ENCODE peak calls at places on chromosomes 1 and 21, in eight cellular contexts. One of them, this sample, is unnamed.

GRCh38 chr1:38102576-38102975 is 56.0 kb upstream of the POU3F1 start:
- DNase-seq in stomach: no peak
- DNase-seq in tibial artery: no peak
- DNase-seq in breast epithelium: no peak
- DNase-seq in adrenal gland: no peak
- DNase-seq in colonic mucosa: no peak
- DNase-seq in transverse colon: no peak
- DNase-seq in cardiac muscle cell: no peak
- DNase-seq in this sample: no peak

GRCh38 chr1:203536981-203537455 is 43.1 kb downstream of the OPTC start:
- DNase-seq in transverse colon: peak; percentile 23
- DNase-seq in adrenal gland: peak; percentile 62
- DNase-seq in colonic mucosa: no peak
- DNase-seq in cardiac muscle cell: peak; percentile 94
- DNase-seq in breast epithelium: no peak
- DNase-seq in tibial artery: peak; percentile 63
- DNase-seq in stomach: peak; percentile 79
- DNase-seq in this sample: no peak

GRCh38 chr1:223332997-223333396 is 31.0 kb downstream of the SUSD4 start:
- DNase-seq in stomach: no peak
- DNase-seq in cardiac muscle cell: no peak
- DNase-seq in adrenal gland: no peak
- DNase-seq in breast epithelium: no peak
- DNase-seq in tibial artery: no peak
- DNase-seq in transverse colon: no peak
- DNase-seq in colonic mucosa: no peak
- DNase-seq in this sample: no peak

GRCh38 chr1:183807549-183808168 is 2.7 kb downstream of the RGL1 start:
- DNase-seq in cardiac muscle cell: peak; percentile 33
- DNase-seq in breast epithelium: no peak
- DNase-seq in tibial artery: peak; percentile 28
- DNase-seq in stomach: no peak
- DNase-seq in colonic mucosa: no peak
- DNase-seq in transverse colon: peak; percentile 19
- DNase-seq in adrenal gland: no peak
- DNase-seq in this sample: no peak

GRCh38 chr1:111481387-111482221 is 7.8 kb downstream of the C1orf162 start:
- DNase-seq in adrenal gland: peak; percentile 92
- DNase-seq in transverse colon: peak; percentile 79
- DNase-seq in stomach: peak; percentile 77
- DNase-seq in breast epithelium: no peak
- DNase-seq in colonic mucosa: peak; percentile 80
- DNase-seq in tibial artery: peak; percentile 80
- DNase-seq in cardiac muscle cell: peak; percentile 82
- DNase-seq in this sample: no peak

GRCh38 chr1:17420361-17420760 is 19.1 kb downstream of the RCC2 start:
- DNase-seq in colonic mucosa: no peak
- DNase-seq in adrenal gland: no peak
- DNase-seq in transverse colon: no peak
- DNase-seq in cardiac muscle cell: no peak
- DNase-seq in stomach: no peak
- DNase-seq in tibial artery: no peak
- DNase-seq in breast epithelium: no peak
- DNase-seq in this sample: no peak

GRCh38 chr1:198153103-198153502 is 3.7 kb upstream of the NEK7 start:
- DNase-seq in transverse colon: no peak
- DNase-seq in adrenal gland: no peak
- DNase-seq in breast epithelium: no peak
- DNase-seq in stomach: no peak
- DNase-seq in tibial artery: peak; percentile 80
- DNase-seq in cardiac muscle cell: peak; percentile 72
- DNase-seq in colonic mucosa: no peak
- DNase-seq in this sample: no peak

GRCh38 chr1:197327776-197328364 is 59.8 kb downstream of the CRB1 start:
- DNase-seq in adrenal gland: no peak
- DNase-seq in breast epithelium: no peak
- DNase-seq in cardiac muscle cell: peak; percentile 38
- DNase-seq in stomach: no peak
- DNase-seq in tibial artery: no peak
- DNase-seq in transverse colon: no peak
- DNase-seq in colonic mucosa: no peak
- DNase-seq in this sample: no peak

GRCh38 chr1:10793129-10793651 is 3.3 kb downstream of the CASZ1 start:
- DNase-seq in stomach: peak; percentile 71
- DNase-seq in colonic mucosa: peak; percentile 78
- DNase-seq in adrenal gland: no peak
- DNase-seq in transverse colon: peak; percentile 80
- DNase-seq in tibial artery: no peak
- DNase-seq in cardiac muscle cell: peak; percentile 36
- DNase-seq in breast epithelium: no peak
- DNase-seq in this sample: no peak

GRCh38 chr1:10789392-10790154 is 6.9 kb downstream of the CASZ1 start:
- DNase-seq in tibial artery: no peak
- DNase-seq in breast epithelium: no peak
- DNase-seq in adrenal gland: peak; percentile 68
- DNase-seq in stomach: no peak
- DNase-seq in cardiac muscle cell: no peak
- DNase-seq in colonic mucosa: no peak
- DNase-seq in transverse colon: no peak
- DNase-seq in this sample: no peak

GRCh38 chr1:10790155-10790707 is 6.2 kb downstream of the CASZ1 start:
- DNase-seq in adrenal gland: no peak
- DNase-seq in tibial artery: no peak
- DNase-seq in breast epithelium: no peak
- DNase-seq in cardiac muscle cell: no peak
- DNase-seq in stomach: no peak
- DNase-seq in transverse colon: no peak
- DNase-seq in colonic mucosa: no peak
- DNase-seq in this sample: no peak

GRCh38 chr1:10788592-10789006 is 7.8 kb downstream of the CASZ1 start:
- DNase-seq in stomach: peak; percentile 70
- DNase-seq in tibial artery: no peak
- DNase-seq in transverse colon: peak; percentile 34
- DNase-seq in adrenal gland: peak; percentile 83
- DNase-seq in colonic mucosa: no peak
- DNase-seq in cardiac muscle cell: no peak
- DNase-seq in breast epithelium: no peak
- DNase-seq in this sample: no peak

DNA sequence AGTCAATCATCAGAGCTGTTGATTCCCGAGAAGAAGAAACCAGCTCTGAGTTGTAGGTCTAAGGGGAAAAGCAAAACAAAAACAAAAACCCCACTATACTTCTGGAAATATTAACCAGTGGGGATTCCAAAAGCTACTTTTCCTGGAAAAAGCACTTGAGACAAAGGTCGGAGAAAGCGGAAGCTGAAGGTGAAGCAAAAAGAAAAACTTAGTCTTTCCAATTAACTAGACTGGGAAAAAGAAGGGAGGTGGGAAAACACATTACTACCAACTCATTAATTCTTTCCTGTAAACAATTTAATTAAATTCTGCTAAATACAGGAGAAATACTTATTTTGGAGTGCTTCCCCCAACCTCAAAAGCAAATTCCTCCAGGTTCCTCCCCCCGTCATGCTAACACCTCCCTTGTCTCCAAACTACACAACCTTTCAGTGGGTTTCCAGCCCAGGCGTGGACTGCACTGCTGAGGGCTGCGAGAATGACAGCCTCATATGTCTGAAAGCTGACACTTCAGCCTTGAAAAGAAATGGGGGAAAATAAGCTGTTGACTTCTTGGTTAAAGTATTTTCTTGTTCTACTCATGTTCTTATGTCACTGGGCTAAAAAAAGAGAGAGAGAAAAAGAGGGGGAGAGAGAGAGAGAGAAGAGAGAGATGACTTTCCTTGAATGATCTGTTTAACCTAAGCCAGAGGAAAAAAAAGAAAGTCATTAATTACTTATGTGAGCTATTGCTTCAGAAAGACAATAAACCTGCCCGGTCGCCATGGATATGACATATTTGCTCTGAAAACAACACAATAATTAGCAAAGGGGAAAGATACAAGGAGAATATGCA is 5.1 kb downstream of the CASZ1 start:
- DNase-seq in adrenal gland: no peak
- DNase-seq in colonic mucosa: no peak
- DNase-seq in cardiac muscle cell: no peak
- DNase-seq in stomach: no peak
- DNase-seq in breast epithelium: no peak
- DNase-seq in tibial artery: no peak
- DNase-seq in transverse colon: no peak
- DNase-seq in this sample: no peak
- H3K4me1 ChIP-seq in adrenal gland: peaks cover 15% of the 10 kb centered on the region
- H3K4me1 ChIP-seq in colonic mucosa: no peaks in the 10 kb centered on the region
- H3K4me1 ChIP-seq in cardiac muscle cell: peaks cover 59% of the 10 kb centered on the region
- H3K4me1 ChIP-seq in stomach: peaks cover 44% of the 10 kb centered on the region
- H3K4me1 ChIP-seq in breast epithelium: peaks cover 10% of the 10 kb centered on the region
- H3K4me1 ChIP-seq in tibial artery: no peaks in the 10 kb centered on the region
- H3K4me1 ChIP-seq in transverse colon: peaks cover 36% of the 10 kb centered on the region
- H3K4me1 ChIP-seq in this sample: peaks cover 81% of the 10 kb centered on the region

GRCh38 chr1:1889847-1890505 is 911 bp downstream of the GNB1 start:
- DNase-seq in colonic mucosa: peak; percentile 62
- DNase-seq in breast epithelium: no peak
- DNase-seq in cardiac muscle cell: peak; percentile 61
- DNase-seq in transverse colon: peak; percentile 52
- DNase-seq in tibial artery: peak; percentile 69
- DNase-seq in adrenal gland: no peak
- DNase-seq in stomach: peak; percentile 62
- DNase-seq in this sample: no peak

GRCh38 chr1:1892079-1892762 is 1.3 kb upstream of the GNB1 start:
- DNase-seq in adrenal gland: no peak
- DNase-seq in breast epithelium: no peak
- DNase-seq in transverse colon: no peak
- DNase-seq in stomach: no peak
- DNase-seq in tibial artery: no peak
- DNase-seq in colonic mucosa: no peak
- DNase-seq in cardiac muscle cell: no peak
- DNase-seq in this sample: no peak

GRCh38 chr1:1890506-1891348 is at the start of gene GNB1:
- DNase-seq in tibial artery: peak; percentile 80
- DNase-seq in stomach: peak; percentile 91
- DNase-seq in adrenal gland: peak; percentile 90
- DNase-seq in cardiac muscle cell: peak; percentile 93
- DNase-seq in breast epithelium: peak; percentile 81
- DNase-seq in colonic mucosa: peak; percentile 86
- DNase-seq in transverse colon: peak; percentile 91
- DNase-seq in this sample: no peak

GRCh38 chr1:1891349-1892078 is 627 bp upstream of the GNB1 start:
- DNase-seq in breast epithelium: no peak
- DNase-seq in transverse colon: peak; percentile 83
- DNase-seq in stomach: peak; percentile 75
- DNase-seq in cardiac muscle cell: peak; percentile 63
- DNase-seq in adrenal gland: no peak
- DNase-seq in tibial artery: peak; percentile 77
- DNase-seq in colonic mucosa: peak; percentile 87
- DNase-seq in this sample: no peak

DNA sequence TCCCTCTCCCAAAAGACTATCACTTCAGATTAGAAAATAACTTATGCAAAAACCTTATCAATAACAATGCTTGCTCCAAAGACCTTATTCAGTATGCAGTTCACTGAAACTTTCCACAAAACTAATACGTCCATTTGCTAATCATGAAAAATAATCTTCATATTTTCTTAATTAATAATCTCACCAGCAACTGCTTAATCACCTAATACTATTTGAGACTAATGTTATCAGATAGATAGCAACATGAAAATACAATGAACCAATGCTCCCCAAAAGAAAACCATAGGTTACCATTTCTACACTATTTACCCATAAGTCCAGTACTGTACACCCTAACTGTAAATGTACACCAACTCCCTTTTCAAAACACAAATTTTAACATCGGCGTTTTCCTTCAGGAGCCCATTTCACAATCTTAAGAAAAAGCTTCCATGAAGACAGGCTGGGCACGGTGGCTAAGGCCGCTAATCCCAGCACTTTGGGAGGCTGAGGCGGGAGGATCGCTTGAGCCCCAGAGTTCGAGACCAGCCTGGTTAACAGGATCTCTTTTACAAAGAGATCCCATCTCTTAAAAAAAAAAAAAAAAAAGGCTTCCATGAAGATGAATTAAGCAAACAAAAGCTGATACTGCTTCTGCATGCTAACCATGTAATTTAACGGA is 1.7 kb downstream of the GNB1 start:
- DNase-seq in adrenal gland: no peak
- DNase-seq in cardiac muscle cell: no peak
- DNase-seq in stomach: no peak
- DNase-seq in breast epithelium: no peak
- DNase-seq in colonic mucosa: no peak
- DNase-seq in tibial artery: no peak
- DNase-seq in transverse colon: no peak
- DNase-seq in this sample: no peak
- H3K4me1 ChIP-seq in adrenal gland: peaks cover 34% of the 10 kb centered on the region
- H3K4me1 ChIP-seq in cardiac muscle cell: peaks cover 17% of the 10 kb centered on the region
- H3K4me1 ChIP-seq in stomach: peaks cover 31% of the 10 kb centered on the region
- H3K4me1 ChIP-seq in breast epithelium: peaks cover 13% of the 10 kb centered on the region
- H3K4me1 ChIP-seq in colonic mucosa: peaks cover 28% of the 10 kb centered on the region
- H3K4me1 ChIP-seq in tibial artery: no peaks in the 10 kb centered on the region
- H3K4me1 ChIP-seq in transverse colon: peaks cover 62% of the 10 kb centered on the region
- H3K4me1 ChIP-seq in this sample: peaks cover 65% of the 10 kb centered on the region

GRCh38 chr21:41678944-41679343 is 87.9 kb downstream of the RIPK4 start:
- DNase-seq in cardiac muscle cell: peak; percentile 98
- DNase-seq in transverse colon: peak; percentile 96
- DNase-seq in colonic mucosa: peak; percentile 97
- DNase-seq in breast epithelium: peak; percentile 94
- DNase-seq in stomach: peak; percentile 97
- DNase-seq in adrenal gland: peak; percentile 93
- DNase-seq in tibial artery: peak; percentile 88
- DNase-seq in this sample: peak; percentile 96

GRCh38 chr21:41675574-41675973 is 91.3 kb downstream of the RIPK4 start:
- DNase-seq in breast epithelium: no peak
- DNase-seq in transverse colon: no peak
- DNase-seq in colonic mucosa: no peak
- DNase-seq in stomach: no peak
- DNase-seq in cardiac muscle cell: no peak
- DNase-seq in tibial artery: no peak
- DNase-seq in adrenal gland: no peak
- DNase-seq in this sample: no peak

GRCh38 chr21:41676198-41676597 is 90.7 kb downstream of the RIPK4 start:
- DNase-seq in cardiac muscle cell: no peak
- DNase-seq in colonic mucosa: no peak
- DNase-seq in adrenal gland: no peak
- DNase-seq in tibial artery: no peak
- DNase-seq in stomach: no peak
- DNase-seq in transverse colon: no peak
- DNase-seq in breast epithelium: no peak
- DNase-seq in this sample: no peak

GRCh38 chr21:41678016-41678935 is 88.6 kb downstream of the RIPK4 start:
- DNase-seq in colonic mucosa: peak; percentile 86
- DNase-seq in breast epithelium: peak; percentile 74
- DNase-seq in cardiac muscle cell: no peak
- DNase-seq in stomach: peak; percentile 87
- DNase-seq in adrenal gland: no peak
- DNase-seq in tibial artery: no peak
- DNase-seq in transverse colon: peak; percentile 80
- DNase-seq in this sample: no peak

DNA sequence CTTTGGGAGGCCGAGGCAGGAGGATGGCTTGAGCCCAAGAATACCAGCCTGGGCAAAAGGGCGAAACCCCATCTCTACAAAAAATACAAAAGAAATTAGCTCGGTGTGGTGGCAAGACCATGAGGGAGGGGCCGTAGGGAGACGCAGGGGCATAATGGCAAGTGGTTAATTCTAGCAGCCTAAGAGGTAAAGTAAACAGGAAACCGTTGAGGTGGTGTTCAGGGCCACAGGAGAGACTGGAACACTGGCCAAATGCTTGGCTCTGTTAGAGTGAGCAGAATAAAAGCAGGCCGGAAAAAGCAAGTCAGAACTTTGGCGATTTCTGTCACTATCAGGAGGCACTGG is 89.2 kb downstream of the RIPK4 start:
- DNase-seq in adrenal gland: no peak
- DNase-seq in cardiac muscle cell: no peak
- DNase-seq in stomach: no peak
- DNase-seq in transverse colon: no peak
- DNase-seq in breast epithelium: no peak
- DNase-seq in colonic mucosa: no peak
- DNase-seq in tibial artery: no peak
- DNase-seq in this sample: no peak
- H3K4me1 ChIP-seq in adrenal gland: no peaks in the 10 kb centered on the region
- H3K4me1 ChIP-seq in cardiac muscle cell: no peaks in the 10 kb centered on the region
- H3K4me1 ChIP-seq in stomach: peaks cover 11% of the 10 kb centered on the region
- H3K4me1 ChIP-seq in transverse colon: peaks cover 32% of the 10 kb centered on the region
- H3K4me1 ChIP-seq in breast epithelium: peaks cover 5% of the 10 kb centered on the region
- H3K4me1 ChIP-seq in colonic mucosa: no peaks in the 10 kb centered on the region
- H3K4me1 ChIP-seq in tibial artery: no peaks in the 10 kb centered on the region
- H3K4me1 ChIP-seq in this sample: peaks cover 46% of the 10 kb centered on the region

DNA sequence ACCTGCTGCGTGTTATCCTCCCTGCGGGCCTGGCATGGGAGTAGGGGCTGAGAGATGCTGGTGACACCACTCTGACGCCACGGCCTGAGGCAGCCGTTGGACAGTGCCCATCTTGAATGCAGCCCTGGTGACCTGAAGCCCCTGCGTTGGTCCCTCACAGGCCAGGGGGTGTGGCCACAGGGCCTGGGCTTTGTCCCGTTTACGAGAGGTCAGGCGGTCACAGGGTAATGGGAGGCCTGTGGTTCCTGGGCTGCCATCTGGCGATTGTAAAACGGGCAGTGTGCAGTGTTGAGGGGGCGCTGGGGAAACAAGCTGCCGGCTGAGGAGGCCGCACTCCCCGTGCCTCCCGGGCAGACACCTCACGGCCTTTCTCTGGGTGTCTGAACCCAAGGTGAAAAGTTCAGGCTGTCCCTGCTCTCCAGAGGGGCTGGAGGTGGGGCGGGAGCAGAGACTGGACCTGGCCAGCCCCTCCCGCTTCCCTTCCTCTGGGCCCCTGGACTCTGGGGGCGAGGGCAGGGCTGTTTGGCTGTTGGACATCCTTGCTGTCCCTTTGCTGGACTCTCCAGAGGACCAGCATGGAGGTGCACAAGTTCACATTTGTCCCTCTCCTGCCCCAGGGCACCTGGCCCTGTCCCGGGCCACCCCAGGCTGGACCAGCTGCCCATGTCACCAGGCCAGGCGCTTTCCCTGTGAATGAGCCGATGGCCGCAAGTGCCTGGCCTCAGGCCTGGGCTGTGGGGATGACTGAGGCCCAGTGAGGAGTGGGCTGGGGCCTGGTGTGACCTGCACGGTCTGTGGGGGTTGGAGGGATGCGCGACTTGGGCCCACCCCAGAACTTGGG is 42.4 kb downstream of the SKI start:
- DNase-seq in breast epithelium: no peak
- DNase-seq in transverse colon: no peak
- DNase-seq in stomach: no peak
- DNase-seq in adrenal gland: no peak
- DNase-seq in cardiac muscle cell: peak; percentile 33
- DNase-seq in colonic mucosa: no peak
- DNase-seq in tibial artery: no peak
- DNase-seq in this sample: no peak
- H3K4me1 ChIP-seq in breast epithelium: peaks cover 41% of the 10 kb centered on the region
- H3K4me1 ChIP-seq in transverse colon: peaks cover 71% of the 10 kb centered on the region
- H3K4me1 ChIP-seq in stomach: peaks cover 91% of the 10 kb centered on the region
- H3K4me1 ChIP-seq in adrenal gland: peaks cover 8% of the 10 kb centered on the region
- H3K4me1 ChIP-seq in cardiac muscle cell: peaks cover 53% of the 10 kb centered on the region
- H3K4me1 ChIP-seq in colonic mucosa: peaks cover 21% of the 10 kb centered on the region
- H3K4me1 ChIP-seq in tibial artery: peaks cover 13% of the 10 kb centered on the region
- H3K4me1 ChIP-seq in this sample: peaks cover 92% of the 10 kb centered on the region

This sample was measured in suprapubic skin.